ENCODE peak calls at places on chromosomes 2 and 18, in seven cellular contexts. One of them, this sample, is unnamed.

GRCh38 chr2:241907171-241907570 is 37.6 kb downstream of the RTP5 start:
- DNase-seq in substantia nigra: no peak
- DNase-seq in GDM1: no peak
- DNase-seq in natural killer cell: no peak
- DNase-seq in T-cell: no peak
- DNase-seq in SW480: no peak
- DNase-seq in T-helper 9 cell: no peak
- DNase-seq in this sample: no peak

GRCh38 chr2:130307850-130308249 is 34.8 kb upstream of the IMP4 start:
- DNase-seq in SW480: no peak
- DNase-seq in GDM1: no peak
- DNase-seq in T-cell: no peak
- DNase-seq in natural killer cell: no peak
- DNase-seq in substantia nigra: no peak
- DNase-seq in T-helper 9 cell: no peak
- DNase-seq in this sample: no peak

GRCh38 chr2:134714228-134714627 is 4.6 kb downstream of the TMEM163 start:
- DNase-seq in SW480: no peak
- DNase-seq in T-cell: no peak
- DNase-seq in T-helper 9 cell: no peak
- DNase-seq in substantia nigra: no peak
- DNase-seq in natural killer cell: no peak
- DNase-seq in GDM1: no peak
- DNase-seq in this sample: no peak

GRCh38 chr18:58230438-58231179 is 186.6 kb downstream of the NEDD4L start:
- DNase-seq in T-cell: no peak
- DNase-seq in natural killer cell: no peak
- DNase-seq in SW480: no peak
- DNase-seq in T-helper 9 cell: no peak
- DNase-seq in substantia nigra: no peak
- DNase-seq in GDM1: no peak
- DNase-seq in this sample: no peak

GRCh38 chr18:38539871-38540270 is 974.3 kb upstream of the CELF4 start:
- DNase-seq in substantia nigra: no peak
- DNase-seq in natural killer cell: no peak
- DNase-seq in T-cell: no peak
- DNase-seq in SW480: no peak
- DNase-seq in T-helper 9 cell: no peak
- DNase-seq in GDM1: no peak
- DNase-seq in this sample: no peak

GRCh38 chr18:79386547-79386946 is 9.2 kb upstream of the NFATC1 start:
- DNase-seq in GDM1: no peak
- DNase-seq in SW480: no peak
- DNase-seq in T-helper 9 cell: no peak
- DNase-seq in natural killer cell: no peak
- DNase-seq in T-cell: no peak
- DNase-seq in substantia nigra: no peak
- DNase-seq in this sample: no peak

GRCh38 chr2:105379741-105380186 is 19.1 kb downstream of the FHL2 start:
- DNase-seq in substantia nigra: no peak
- DNase-seq in natural killer cell: no peak
- DNase-seq in T-cell: no peak
- DNase-seq in SW480: no peak
- DNase-seq in GDM1: no peak
- DNase-seq in T-helper 9 cell: no peak
- DNase-seq in this sample: no peak

GRCh38 chr2:220489116-220489515 is 861.7 kb downstream of the SLC4A3 start:
- DNase-seq in SW480: no peak
- DNase-seq in natural killer cell: no peak
- DNase-seq in T-helper 9 cell: no peak
- DNase-seq in substantia nigra: no peak
- DNase-seq in GDM1: no peak
- DNase-seq in T-cell: no peak
- DNase-seq in this sample: no peak

GRCh38 chr2:218980800-218981389 is 4.1 kb downstream of the FEV start:
- DNase-seq in GDM1: no peak
- DNase-seq in natural killer cell: no peak
- DNase-seq in substantia nigra: no peak
- DNase-seq in SW480: no peak
- DNase-seq in T-helper 9 cell: no peak
- DNase-seq in T-cell: no peak
- DNase-seq in this sample: no peak

GRCh38 chr2:27092696-27093429 is 6.3 kb downstream of the KHK start:
- DNase-seq in substantia nigra: no peak
- DNase-seq in T-helper 9 cell: no peak
- DNase-seq in natural killer cell: no peak
- DNase-seq in GDM1: no peak
- DNase-seq in T-cell: no peak
- DNase-seq in SW480: no peak
- DNase-seq in this sample: no peak

GRCh38 chr2:149562304-149562703 is 25.3 kb downstream of the MMADHC start:
- DNase-seq in T-cell: no peak
- DNase-seq in GDM1: no peak
- DNase-seq in natural killer cell: no peak
- DNase-seq in SW480: peak
- DNase-seq in T-helper 9 cell: no peak
- DNase-seq in substantia nigra: no peak
- DNase-seq in this sample: no peak

GRCh38 chr2:31980674-31981356 is 30.0 kb downstream of the MEMO1 start:
- DNase-seq in substantia nigra: no peak
- DNase-seq in T-helper 9 cell: no peak
- DNase-seq in SW480: peak
- DNase-seq in GDM1: peak
- DNase-seq in T-cell: no peak
- DNase-seq in natural killer cell: no peak
- DNase-seq in this sample: no peak

GRCh38 chr18:27109403-27109802 is 75.7 kb downstream of the CHST9 start:
- DNase-seq in SW480: no peak
- DNase-seq in T-helper 9 cell: no peak
- DNase-seq in T-cell: no peak
- DNase-seq in GDM1: no peak
- DNase-seq in substantia nigra: no peak
- DNase-seq in natural killer cell: no peak
- DNase-seq in this sample: no peak

GRCh38 chr2:2512931-2513330 is 181.9 kb upstream of the MYT1L start:
- DNase-seq in GDM1: no peak
- DNase-seq in SW480: no peak
- DNase-seq in substantia nigra: no peak
- DNase-seq in T-helper 9 cell: no peak
- DNase-seq in T-cell: no peak
- DNase-seq in natural killer cell: no peak
- DNase-seq in this sample: no peak

GRCh38 chr2:189659734-189660133 is 1.5 kb upstream of the ASNSD1 start:
- DNase-seq in GDM1: no peak
- DNase-seq in T-helper 9 cell: no peak
- DNase-seq in substantia nigra: no peak
- DNase-seq in SW480: peak
- DNase-seq in T-cell: no peak
- DNase-seq in natural killer cell: no peak
- DNase-seq in this sample: no peak

GRCh38 chr2:71379086-71379485 is 47.5 kb downstream of the ZNF638 start:
- DNase-seq in SW480: peak
- DNase-seq in T-cell: no peak
- DNase-seq in substantia nigra: no peak
- DNase-seq in T-helper 9 cell: no peak
- DNase-seq in natural killer cell: no peak
- DNase-seq in GDM1: no peak
- DNase-seq in this sample: peak

GRCh38 chr2:201363857-201364560 is 6.9 kb upstream of the FLACC1 start:
- DNase-seq in GDM1: peak
- DNase-seq in natural killer cell: no peak
- DNase-seq in SW480: peak
- DNase-seq in substantia nigra: no peak
- DNase-seq in T-helper 9 cell: no peak
- DNase-seq in T-cell: no peak
- DNase-seq in this sample: peak

GRCh38 chr2:112920923-112921532 is 10.1 kb downstream of the IL37 start:
- DNase-seq in substantia nigra: no peak
- DNase-seq in T-cell: no peak
- DNase-seq in T-helper 9 cell: no peak
- DNase-seq in SW480: peak
- DNase-seq in GDM1: no peak
- DNase-seq in natural killer cell: no peak
- DNase-seq in this sample: no peak

GRCh38 chr2:5290911-5291546 is 401.2 kb upstream of the SOX11 start:
- DNase-seq in natural killer cell: no peak
- DNase-seq in T-helper 9 cell: no peak
- DNase-seq in GDM1: no peak
- DNase-seq in substantia nigra: no peak
- DNase-seq in T-cell: no peak
- DNase-seq in SW480: no peak
- DNase-seq in this sample: peak

GRCh38 chr2:52074139-52074719 is 1042.3 kb upstream of the NRXN1 start:
- DNase-seq in T-cell: no peak
- DNase-seq in SW480: no peak
- DNase-seq in GDM1: no peak
- DNase-seq in natural killer cell: no peak
- DNase-seq in substantia nigra: no peak
- DNase-seq in T-helper 9 cell: no peak
- DNase-seq in this sample: no peak

GRCh38 chr2:119234021-119235019 is 10.7 kb downstream of the STEAP3 start:
- DNase-seq in substantia nigra: no peak
- DNase-seq in T-helper 9 cell: no peak
- DNase-seq in GDM1: no peak
- DNase-seq in natural killer cell: no peak
- DNase-seq in SW480: peak
- DNase-seq in T-cell: no peak
- DNase-seq in this sample: no peak

GRCh38 chr18:79402209-79402576 is 6.5 kb downstream of the NFATC1 start:
- DNase-seq in SW480: no peak
- DNase-seq in GDM1: no peak
- DNase-seq in T-helper 9 cell: no peak
- DNase-seq in T-cell: no peak
- DNase-seq in natural killer cell: no peak
- DNase-seq in substantia nigra: no peak
- DNase-seq in this sample: no peak

GRCh38 chr18:13264091-13264777 is 45.7 kb downstream of the LDLRAD4 start:
- DNase-seq in T-cell: no peak
- DNase-seq in GDM1: no peak
- DNase-seq in substantia nigra: no peak
- DNase-seq in natural killer cell: no peak
- DNase-seq in T-helper 9 cell: no peak
- DNase-seq in SW480: no peak
- DNase-seq in this sample: no peak

GRCh38 chr2:137659616-137660015 is 304.7 kb upstream of the HNMT start:
- DNase-seq in GDM1: no peak
- DNase-seq in natural killer cell: no peak
- DNase-seq in T-cell: no peak
- DNase-seq in substantia nigra: no peak
- DNase-seq in SW480: peak
- DNase-seq in T-helper 9 cell: no peak
- DNase-seq in this sample: no peak

GRCh38 chr2:237242091-237242536 is 156.4 kb downstream of the COPS8 start:
- DNase-seq in T-cell: no peak
- DNase-seq in natural killer cell: no peak
- DNase-seq in substantia nigra: no peak
- DNase-seq in SW480: no peak
- DNase-seq in T-helper 9 cell: no peak
- DNase-seq in GDM1: no peak
- DNase-seq in this sample: no peak

GRCh38 chr18:6781179-6781714 is 51.7 kb downstream of the ARHGAP28 start:
- DNase-seq in natural killer cell: no peak
- DNase-seq in T-helper 9 cell: no peak
- DNase-seq in T-cell: no peak
- DNase-seq in SW480: no peak
- DNase-seq in GDM1: no peak
- DNase-seq in substantia nigra: no peak
- DNase-seq in this sample: no peak

GRCh38 chr18:78688249-78688648 is 291.4 kb upstream of the SALL3 start:
- DNase-seq in GDM1: no peak
- DNase-seq in T-helper 9 cell: no peak
- DNase-seq in SW480: no peak
- DNase-seq in T-cell: no peak
- DNase-seq in natural killer cell: no peak
- DNase-seq in substantia nigra: no peak
- DNase-seq in this sample: no peak

GRCh38 chr2:14750433-14750832 is 117.9 kb downstream of the LRATD1 start:
- DNase-seq in T-helper 9 cell: no peak
- DNase-seq in natural killer cell: no peak
- DNase-seq in substantia nigra: no peak
- DNase-seq in T-cell: no peak
- DNase-seq in GDM1: no peak
- DNase-seq in SW480: no peak
- DNase-seq in this sample: no peak

GRCh38 chr2:172426635-172427255 is 641 bp upstream of the ITGA6 start:
- DNase-seq in substantia nigra: no peak
- DNase-seq in T-helper 9 cell: no peak
- DNase-seq in SW480: no peak
- DNase-seq in T-cell: no peak
- DNase-seq in natural killer cell: no peak
- DNase-seq in GDM1: no peak
- DNase-seq in this sample: no peak

GRCh38 chr2:241798081-241798630 is 10.8 kb upstream of the NEU4 start:
- DNase-seq in natural killer cell: no peak
- DNase-seq in T-cell: no peak
- DNase-seq in GDM1: no peak
- DNase-seq in T-helper 9 cell: no peak
- DNase-seq in SW480: no peak
- DNase-seq in substantia nigra: no peak
- DNase-seq in this sample: no peak

GRCh38 chr2:26670171-26670570 is 22.4 kb upstream of the KCNK3 start:
- DNase-seq in substantia nigra: no peak
- DNase-seq in T-cell: no peak
- DNase-seq in natural killer cell: no peak
- DNase-seq in GDM1: no peak
- DNase-seq in SW480: no peak
- DNase-seq in T-helper 9 cell: no peak
- DNase-seq in this sample: no peak

GRCh38 chr18:32879497-32879896 is 106.7 kb upstream of the KLHL14 start:
- DNase-seq in natural killer cell: no peak
- DNase-seq in GDM1: no peak
- DNase-seq in substantia nigra: no peak
- DNase-seq in T-helper 9 cell: no peak
- DNase-seq in T-cell: no peak
- DNase-seq in SW480: no peak
- DNase-seq in this sample: peak

GRCh38 chr2:12506846-12507245 is 209.9 kb upstream of the TRIB2 start:
- DNase-seq in T-cell: no peak
- DNase-seq in natural killer cell: no peak
- DNase-seq in GDM1: no peak
- DNase-seq in T-helper 9 cell: no peak
- DNase-seq in SW480: no peak
- DNase-seq in substantia nigra: no peak
- DNase-seq in this sample: no peak

GRCh38 chr2:45380131-45380836 is 230.8 kb downstream of the SRBD1 start:
- DNase-seq in natural killer cell: no peak
- DNase-seq in GDM1: no peak
- DNase-seq in T-cell: no peak
- DNase-seq in T-helper 9 cell: no peak
- DNase-seq in substantia nigra: no peak
- DNase-seq in SW480: no peak
- DNase-seq in this sample: no peak